ENCODE peak calls at places on chromosomes 13 and 19, in eight cellular contexts. One of them, this sample, is unnamed.
A peak's percentile ranks its signal among the peaks of the same experiment; 100 is the strongest.

GRCh38 chr19:38975861-38976271 is 324 bp upstream of the FBXO17 start:
- DNase-seq in midbrain: no peak
- DNase-seq in HS-5: no peak
- DNase-seq in SJSA1: no peak
- DNase-seq in NCI-H1694 treated with DMSO at 0.1 percent for 48 hours: no peak
- DNase-seq in GM23338: peak; percentile 59
- DNase-seq in GM12891: no peak
- DNase-seq in left cardiac atrium: peak; percentile 39
- DNase-seq in this sample: peak; percentile 38

GRCh38 chr19:5299137-5299536 is 41.5 kb downstream of the PTPRS start:
- DNase-seq in GM23338: no peak
- DNase-seq in midbrain: no peak
- DNase-seq in left cardiac atrium: no peak
- DNase-seq in NCI-H1694 treated with DMSO at 0.1 percent for 48 hours: no peak
- DNase-seq in SJSA1: no peak
- DNase-seq in GM12891: no peak
- DNase-seq in HS-5: no peak
- DNase-seq in this sample: no peak

GRCh38 chr13:33229446-33230177 is 55.9 kb downstream of the STARD13 start:
- DNase-seq in left cardiac atrium: no peak
- DNase-seq in SJSA1: no peak
- DNase-seq in GM23338: no peak
- DNase-seq in NCI-H1694 treated with DMSO at 0.1 percent for 48 hours: no peak
- DNase-seq in midbrain: peak; percentile 65
- DNase-seq in GM12891: no peak
- DNase-seq in HS-5: no peak
- DNase-seq in this sample: no peak

GRCh38 chr19:56155124-56155687 is 14.1 kb downstream of the ZNF444 start:
- DNase-seq in NCI-H1694 treated with DMSO at 0.1 percent for 48 hours: no peak
- DNase-seq in GM23338: peak; percentile 86
- DNase-seq in SJSA1: no peak
- DNase-seq in midbrain: no peak
- DNase-seq in left cardiac atrium: no peak
- DNase-seq in GM12891: no peak
- DNase-seq in HS-5: no peak
- DNase-seq in this sample: peak; percentile 85

GRCh38 chr19:4914736-4915501 is 5.6 kb downstream of the UHRF1 start:
- DNase-seq in midbrain: no peak
- DNase-seq in HS-5: peak; percentile 84
- DNase-seq in GM23338: no peak
- DNase-seq in left cardiac atrium: no peak
- DNase-seq in GM12891: no peak
- DNase-seq in NCI-H1694 treated with DMSO at 0.1 percent for 48 hours: no peak
- DNase-seq in SJSA1: peak; percentile 91
- DNase-seq in this sample: no peak

GRCh38 chr19:13212759-13213330 is 62.6 kb downstream of the IER2 start:
- DNase-seq in GM12891: no peak
- DNase-seq in left cardiac atrium: peak; percentile 58
- DNase-seq in SJSA1: peak; percentile 70
- DNase-seq in midbrain: no peak
- DNase-seq in NCI-H1694 treated with DMSO at 0.1 percent for 48 hours: peak; percentile 10
- DNase-seq in HS-5: peak; percentile 10
- DNase-seq in GM23338: peak; percentile 91
- DNase-seq in this sample: peak; percentile 74

GRCh38 chr19:4581381-4582111 is 22.1 kb upstream of the SEMA6B start:
- DNase-seq in HS-5: no peak
- DNase-seq in GM12891: no peak
- DNase-seq in midbrain: peak; percentile 5
- DNase-seq in NCI-H1694 treated with DMSO at 0.1 percent for 48 hours: no peak
- DNase-seq in SJSA1: no peak
- DNase-seq in left cardiac atrium: no peak
- DNase-seq in GM23338: peak; percentile 72
- DNase-seq in this sample: peak; percentile 88

GRCh38 chr13:99895428-99895998 is 76.1 kb downstream of the ZIC5 start:
- DNase-seq in left cardiac atrium: no peak
- DNase-seq in GM12891: no peak
- DNase-seq in midbrain: no peak
- DNase-seq in GM23338: peak; percentile 49
- DNase-seq in HS-5: no peak
- DNase-seq in SJSA1: peak; percentile 64
- DNase-seq in NCI-H1694 treated with DMSO at 0.1 percent for 48 hours: no peak
- DNase-seq in this sample: no peak

GRCh38 chr19:31349160-31349881 is at the start of gene TSHZ3:
- DNase-seq in GM12891: no peak
- DNase-seq in HS-5: no peak
- DNase-seq in NCI-H1694 treated with DMSO at 0.1 percent for 48 hours: no peak
- DNase-seq in midbrain: peak; percentile 56
- DNase-seq in GM23338: peak; percentile 85
- DNase-seq in left cardiac atrium: peak; percentile 83
- DNase-seq in SJSA1: peak; percentile 92
- DNase-seq in this sample: peak; percentile 73

GRCh38 chr13:33740134-33740538 is 77.8 kb upstream of the RFC3 start:
- DNase-seq in NCI-H1694 treated with DMSO at 0.1 percent for 48 hours: no peak
- DNase-seq in SJSA1: peak; percentile 48
- DNase-seq in midbrain: no peak
- DNase-seq in GM23338: no peak
- DNase-seq in left cardiac atrium: no peak
- DNase-seq in HS-5: no peak
- DNase-seq in GM12891: no peak
- DNase-seq in this sample: no peak

GRCh38 chr19:4115050-4115817 is 8.7 kb downstream of the MAP2K2 start:
- DNase-seq in SJSA1: no peak
- DNase-seq in left cardiac atrium: no peak
- DNase-seq in NCI-H1694 treated with DMSO at 0.1 percent for 48 hours: no peak
- DNase-seq in GM12891: peak; percentile 89
- DNase-seq in midbrain: peak; percentile 9
- DNase-seq in GM23338: no peak
- DNase-seq in HS-5: no peak
- DNase-seq in this sample: no peak

GRCh38 chr13:23288995-23289394 is 108.2 kb downstream of the SGCG start:
- DNase-seq in GM12891: no peak
- DNase-seq in midbrain: no peak
- DNase-seq in GM23338: no peak
- DNase-seq in NCI-H1694 treated with DMSO at 0.1 percent for 48 hours: no peak
- DNase-seq in HS-5: no peak
- DNase-seq in SJSA1: no peak
- DNase-seq in left cardiac atrium: no peak
- DNase-seq in this sample: no peak

GRCh38 chr19:7915250-7916136 is 863 bp downstream of the TGFBR3L start:
- DNase-seq in HS-5: no peak
- DNase-seq in GM23338: no peak
- DNase-seq in SJSA1: no peak
- DNase-seq in NCI-H1694 treated with DMSO at 0.1 percent for 48 hours: no peak
- DNase-seq in left cardiac atrium: no peak
- DNase-seq in GM12891: no peak
- DNase-seq in midbrain: no peak
- DNase-seq in this sample: no peak

GRCh38 chr19:30073152-30074000 is 131.3 kb downstream of the URI1 start:
- DNase-seq in HS-5: no peak
- DNase-seq in left cardiac atrium: no peak
- DNase-seq in NCI-H1694 treated with DMSO at 0.1 percent for 48 hours: no peak
- DNase-seq in GM12891: no peak
- DNase-seq in midbrain: no peak
- DNase-seq in GM23338: peak; percentile 21
- DNase-seq in SJSA1: no peak
- DNase-seq in this sample: no peak

GRCh38 chr13:22061371-22061805 is 390.5 kb downstream of the FGF9 start:
- DNase-seq in left cardiac atrium: no peak
- DNase-seq in midbrain: no peak
- DNase-seq in HS-5: no peak
- DNase-seq in NCI-H1694 treated with DMSO at 0.1 percent for 48 hours: no peak
- DNase-seq in GM23338: peak; percentile 30
- DNase-seq in SJSA1: no peak
- DNase-seq in GM12891: no peak
- DNase-seq in this sample: no peak

GRCh38 chr19:39563408-39563807 is 23.4 kb upstream of the EID2 start:
- DNase-seq in GM23338: peak; percentile 9
- DNase-seq in midbrain: no peak
- DNase-seq in SJSA1: no peak
- DNase-seq in HS-5: peak; percentile 68
- DNase-seq in NCI-H1694 treated with DMSO at 0.1 percent for 48 hours: no peak
- DNase-seq in left cardiac atrium: no peak
- DNase-seq in GM12891: no peak
- DNase-seq in this sample: no peak

GRCh38 chr19:8609210-8610040 is 1.1 kb downstream of the ADAMTS10 start:
- DNase-seq in SJSA1: peak; percentile 68
- DNase-seq in GM23338: peak; percentile 87
- DNase-seq in HS-5: no peak
- DNase-seq in GM12891: no peak
- DNase-seq in left cardiac atrium: peak; percentile 79
- DNase-seq in midbrain: no peak
- DNase-seq in NCI-H1694 treated with DMSO at 0.1 percent for 48 hours: no peak
- DNase-seq in this sample: peak; percentile 90

GRCh38 chr19:13946414-13946813 is 5.9 kb upstream of the DCAF15 start:
- DNase-seq in GM12891: no peak
- DNase-seq in midbrain: no peak
- DNase-seq in left cardiac atrium: no peak
- DNase-seq in GM23338: no peak
- DNase-seq in SJSA1: no peak
- DNase-seq in NCI-H1694 treated with DMSO at 0.1 percent for 48 hours: no peak
- DNase-seq in HS-5: no peak
- DNase-seq in this sample: no peak

GRCh38 chr19:42286349-42287016 is 15.4 kb upstream of the PRR19 start:
- DNase-seq in left cardiac atrium: peak; percentile 66
- DNase-seq in GM12891: peak; percentile 68
- DNase-seq in HS-5: no peak
- DNase-seq in SJSA1: no peak
- DNase-seq in midbrain: peak; percentile 27
- DNase-seq in NCI-H1694 treated with DMSO at 0.1 percent for 48 hours: no peak
- DNase-seq in GM23338: no peak
- DNase-seq in this sample: no peak

GRCh38 chr19:55228015-55228391 is 560 bp downstream of the TMEM86B start:
- DNase-seq in HS-5: no peak
- DNase-seq in NCI-H1694 treated with DMSO at 0.1 percent for 48 hours: no peak
- DNase-seq in left cardiac atrium: no peak
- DNase-seq in SJSA1: peak; percentile 41
- DNase-seq in midbrain: no peak
- DNase-seq in GM23338: no peak
- DNase-seq in GM12891: no peak
- DNase-seq in this sample: peak; percentile 31

GRCh38 chr13:66617786-66618185 is 612.4 kb downstream of the PCDH9 start:
- DNase-seq in SJSA1: no peak
- DNase-seq in GM12891: no peak
- DNase-seq in GM23338: peak; percentile 1
- DNase-seq in midbrain: no peak
- DNase-seq in left cardiac atrium: no peak
- DNase-seq in HS-5: no peak
- DNase-seq in NCI-H1694 treated with DMSO at 0.1 percent for 48 hours: no peak
- DNase-seq in this sample: no peak

GRCh38 chr13:95784161-95784880 is 107.4 kb downstream of the DNAJC3 start:
- DNase-seq in NCI-H1694 treated with DMSO at 0.1 percent for 48 hours: no peak
- DNase-seq in GM23338: no peak
- DNase-seq in left cardiac atrium: no peak
- DNase-seq in midbrain: no peak
- DNase-seq in SJSA1: peak; percentile 58
- DNase-seq in HS-5: peak; percentile 31
- DNase-seq in GM12891: no peak
- DNase-seq in this sample: no peak

GRCh38 chr19:9724157-9724556 is 44.4 kb downstream of the ZNF846 start:
- DNase-seq in midbrain: no peak
- DNase-seq in SJSA1: no peak
- DNase-seq in GM12891: no peak
- DNase-seq in HS-5: no peak
- DNase-seq in GM23338: no peak
- DNase-seq in left cardiac atrium: no peak
- DNase-seq in NCI-H1694 treated with DMSO at 0.1 percent for 48 hours: no peak
- DNase-seq in this sample: no peak

GRCh38 chr13:106133025-106133424 is 402.4 kb downstream of the EFNB2 start:
- DNase-seq in HS-5: no peak
- DNase-seq in SJSA1: no peak
- DNase-seq in NCI-H1694 treated with DMSO at 0.1 percent for 48 hours: no peak
- DNase-seq in GM12891: no peak
- DNase-seq in midbrain: no peak
- DNase-seq in left cardiac atrium: no peak
- DNase-seq in GM23338: no peak
- DNase-seq in this sample: no peak

GRCh38 chr19:33697766-33698165 is 76.0 kb downstream of the CHST8 start:
- DNase-seq in SJSA1: no peak
- DNase-seq in left cardiac atrium: no peak
- DNase-seq in HS-5: no peak
- DNase-seq in midbrain: no peak
- DNase-seq in GM12891: no peak
- DNase-seq in GM23338: no peak
- DNase-seq in NCI-H1694 treated with DMSO at 0.1 percent for 48 hours: no peak
- DNase-seq in this sample: no peak

This sample was measured in iPS-NIHi11.